ENCODE peak calls at places on chromosomes 7 and 10, in six cellular contexts. One of them, this sample, is unnamed. For H3K9me3, the result is how much of the 10 kb centered on the place peaks cover.

GRCh38 chr10:13161267-13162012 is at the start of gene MCM10:
- DNase-seq in lower lobe of right lung: peak
- DNase-seq in thyroid gland: peak
- DNase-seq in Karpas-422: peak
- DNase-seq in ascending aorta: peak
- DNase-seq in CD8-positive, alpha-beta memory T cell: peak
- DNase-seq in this sample: peak

GRCh38 chr7:106291247-106291646 is 6.5 kb upstream of the NAMPT start:
- DNase-seq in ascending aorta: no peak
- DNase-seq in Karpas-422: no peak
- DNase-seq in CD8-positive, alpha-beta memory T cell: no peak
- DNase-seq in thyroid gland: no peak
- DNase-seq in lower lobe of right lung: no peak
- DNase-seq in this sample: no peak

GRCh38 chr7:93016085-93016471 is 101.7 kb downstream of the SAMD9 start:
- DNase-seq in thyroid gland: no peak
- DNase-seq in ascending aorta: no peak
- DNase-seq in Karpas-422: no peak
- DNase-seq in lower lobe of right lung: no peak
- DNase-seq in CD8-positive, alpha-beta memory T cell: no peak
- DNase-seq in this sample: no peak

GRCh38 chr7:65251851-65252620 is 121.6 kb upstream of the ZNF92 start:
- DNase-seq in CD8-positive, alpha-beta memory T cell: peak
- DNase-seq in Karpas-422: no peak
- DNase-seq in lower lobe of right lung: peak
- DNase-seq in ascending aorta: no peak
- DNase-seq in thyroid gland: peak
- DNase-seq in this sample: peak

GRCh38 chr10:105252908-105253307 is 611.8 kb downstream of the SORCS3 start:
- DNase-seq in thyroid gland: no peak
- DNase-seq in lower lobe of right lung: no peak
- DNase-seq in ascending aorta: no peak
- DNase-seq in CD8-positive, alpha-beta memory T cell: no peak
- DNase-seq in Karpas-422: no peak
- DNase-seq in this sample: no peak

GRCh38 chr7:34059551-34059840 is 154.2 kb downstream of the BMPER start:
- DNase-seq in CD8-positive, alpha-beta memory T cell: no peak
- DNase-seq in thyroid gland: no peak
- DNase-seq in Karpas-422: no peak
- DNase-seq in ascending aorta: no peak
- DNase-seq in lower lobe of right lung: no peak
- DNase-seq in this sample: no peak

GRCh38 chr10:110864662-110865140 is 7.0 kb upstream of the PDCD4 start:
- DNase-seq in CD8-positive, alpha-beta memory T cell: peak
- DNase-seq in lower lobe of right lung: no peak
- DNase-seq in ascending aorta: no peak
- DNase-seq in Karpas-422: no peak
- DNase-seq in thyroid gland: no peak
- DNase-seq in this sample: no peak

GRCh38 chr7:23277359-23277989 is 21.7 kb upstream of the MALSU1 start:
- DNase-seq in lower lobe of right lung: no peak
- DNase-seq in Karpas-422: peak
- DNase-seq in ascending aorta: no peak
- DNase-seq in CD8-positive, alpha-beta memory T cell: peak
- DNase-seq in thyroid gland: peak
- DNase-seq in this sample: no peak

GRCh38 chr10:13829790-13830189 is 243.0 kb downstream of the PRPF18 start:
- DNase-seq in thyroid gland: no peak
- DNase-seq in ascending aorta: no peak
- DNase-seq in CD8-positive, alpha-beta memory T cell: no peak
- DNase-seq in lower lobe of right lung: no peak
- DNase-seq in Karpas-422: no peak
- DNase-seq in this sample: no peak

GRCh38 chr10:93458821-93459257 is 23.3 kb downstream of the MYOF start:
- DNase-seq in ascending aorta: peak
- DNase-seq in CD8-positive, alpha-beta memory T cell: no peak
- DNase-seq in lower lobe of right lung: peak
- DNase-seq in thyroid gland: peak
- DNase-seq in Karpas-422: no peak
- DNase-seq in this sample: no peak

GRCh38 chr10:104582604-104582951 is 58.5 kb upstream of the SORCS3 start:
- DNase-seq in ascending aorta: no peak
- DNase-seq in thyroid gland: no peak
- DNase-seq in lower lobe of right lung: no peak
- DNase-seq in Karpas-422: no peak
- DNase-seq in CD8-positive, alpha-beta memory T cell: no peak
- DNase-seq in this sample: no peak

GRCh38 chr10:18087398-18087797 is 52.8 kb upstream of the CACNB2 start:
- DNase-seq in Karpas-422: no peak
- DNase-seq in lower lobe of right lung: no peak
- DNase-seq in ascending aorta: no peak
- DNase-seq in thyroid gland: no peak
- DNase-seq in CD8-positive, alpha-beta memory T cell: no peak
- DNase-seq in this sample: no peak

GRCh38 chr10:62653254-62653653 is 151.3 kb upstream of the ADO start:
- DNase-seq in lower lobe of right lung: no peak
- DNase-seq in CD8-positive, alpha-beta memory T cell: no peak
- DNase-seq in ascending aorta: no peak
- DNase-seq in Karpas-422: peak
- DNase-seq in thyroid gland: no peak
- DNase-seq in this sample: no peak

GRCh38 chr10:47058961-47059391 is 147.7 kb downstream of the PTPN20 start:
- DNase-seq in lower lobe of right lung: no peak
- DNase-seq in CD8-positive, alpha-beta memory T cell: no peak
- DNase-seq in Karpas-422: no peak
- DNase-seq in ascending aorta: no peak
- DNase-seq in thyroid gland: no peak
- DNase-seq in this sample: no peak

GRCh38 chr7:115097175-115097671 is 175.3 kb downstream of the MDFIC start:
- DNase-seq in lower lobe of right lung: no peak
- DNase-seq in Karpas-422: no peak
- DNase-seq in CD8-positive, alpha-beta memory T cell: no peak
- DNase-seq in thyroid gland: no peak
- DNase-seq in ascending aorta: no peak
- DNase-seq in this sample: no peak

GRCh38 chr7:151086802-151087246 is 549 bp downstream of the AGAP3 start:
- DNase-seq in thyroid gland: peak
- DNase-seq in lower lobe of right lung: no peak
- DNase-seq in CD8-positive, alpha-beta memory T cell: peak
- DNase-seq in Karpas-422: no peak
- DNase-seq in ascending aorta: no peak
- DNase-seq in this sample: no peak

GRCh38 chr7:63029207-63029522 is 969.5 kb upstream of the ZNF722 start:
- DNase-seq in thyroid gland: no peak
- DNase-seq in ascending aorta: no peak
- DNase-seq in CD8-positive, alpha-beta memory T cell: no peak
- DNase-seq in lower lobe of right lung: no peak
- DNase-seq in Karpas-422: no peak
- DNase-seq in this sample: no peak
- H3K9me3 ChIP-seq in thyroid gland: under half
- H3K9me3 ChIP-seq in ascending aorta: under half
- H3K9me3 ChIP-seq in CD8-positive, alpha-beta memory T cell: under half
- H3K9me3 ChIP-seq in lower lobe of right lung: under half
- H3K9me3 ChIP-seq in Karpas-422: under half
- H3K9me3 ChIP-seq in this sample: under half

GRCh38 chr7:63044721-63045120 is 953.9 kb upstream of the ZNF722 start:
- DNase-seq in Karpas-422: no peak
- DNase-seq in ascending aorta: no peak
- DNase-seq in thyroid gland: no peak
- DNase-seq in CD8-positive, alpha-beta memory T cell: no peak
- DNase-seq in lower lobe of right lung: no peak
- DNase-seq in this sample: no peak
- H3K9me3 ChIP-seq in Karpas-422: under half
- H3K9me3 ChIP-seq in ascending aorta: under half
- H3K9me3 ChIP-seq in thyroid gland: under half
- H3K9me3 ChIP-seq in CD8-positive, alpha-beta memory T cell: under half
- H3K9me3 ChIP-seq in lower lobe of right lung: under half
- H3K9me3 ChIP-seq in this sample: under half

GRCh38 chr10:99648717-99649116 is 10.6 kb upstream of the ENTPD7 start:
- DNase-seq in CD8-positive, alpha-beta memory T cell: no peak
- DNase-seq in thyroid gland: no peak
- DNase-seq in lower lobe of right lung: no peak
- DNase-seq in Karpas-422: no peak
- DNase-seq in ascending aorta: no peak
- DNase-seq in this sample: no peak

GRCh38 chr10:99654791-99655190 is 4.5 kb upstream of the ENTPD7 start:
- DNase-seq in thyroid gland: no peak
- DNase-seq in ascending aorta: no peak
- DNase-seq in CD8-positive, alpha-beta memory T cell: no peak
- DNase-seq in lower lobe of right lung: no peak
- DNase-seq in Karpas-422: no peak
- DNase-seq in this sample: no peak

GRCh38 chr10:99654390-99654789 is 4.9 kb upstream of the ENTPD7 start:
- DNase-seq in CD8-positive, alpha-beta memory T cell: no peak
- DNase-seq in Karpas-422: no peak
- DNase-seq in thyroid gland: no peak
- DNase-seq in lower lobe of right lung: no peak
- DNase-seq in ascending aorta: no peak
- DNase-seq in this sample: no peak

GRCh38 chr10:99656199-99657064 is 2.9 kb upstream of the ENTPD7 start:
- DNase-seq in ascending aorta: no peak
- DNase-seq in lower lobe of right lung: no peak
- DNase-seq in thyroid gland: no peak
- DNase-seq in CD8-positive, alpha-beta memory T cell: no peak
- DNase-seq in Karpas-422: no peak
- DNase-seq in this sample: no peak

GRCh38 chr10:99652800-99653390 is 6.4 kb upstream of the ENTPD7 start:
- DNase-seq in Karpas-422: no peak
- DNase-seq in thyroid gland: no peak
- DNase-seq in CD8-positive, alpha-beta memory T cell: no peak
- DNase-seq in ascending aorta: no peak
- DNase-seq in lower lobe of right lung: no peak
- DNase-seq in this sample: no peak
- H3K9me3 ChIP-seq in Karpas-422: under half
- H3K9me3 ChIP-seq in thyroid gland: under half
- H3K9me3 ChIP-seq in CD8-positive, alpha-beta memory T cell: under half
- H3K9me3 ChIP-seq in ascending aorta: under half
- H3K9me3 ChIP-seq in lower lobe of right lung: under half
- H3K9me3 ChIP-seq in this sample: under half

DNA sequence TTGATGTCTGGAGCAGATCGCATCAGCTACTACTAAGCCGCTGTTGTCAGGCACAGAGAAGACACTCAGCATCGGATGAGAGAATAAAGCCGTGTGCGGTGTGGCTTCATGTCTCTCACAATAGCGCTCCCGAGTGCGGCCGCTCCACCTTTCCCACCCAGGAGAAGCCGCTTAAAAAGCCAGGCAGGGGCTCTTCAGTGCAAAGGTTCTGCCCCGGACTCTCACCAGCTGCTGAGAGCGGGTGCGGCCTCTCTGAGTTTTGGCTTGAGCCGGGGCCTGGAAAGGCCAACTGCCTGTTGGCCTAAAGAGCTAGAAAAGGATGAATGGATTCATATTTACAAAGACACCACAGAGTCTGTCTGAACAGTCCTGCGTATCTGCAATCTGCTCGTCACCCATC is 600.6 kb downstream of the DNAJB6 start:
- DNase-seq in lower lobe of right lung: no peak
- DNase-seq in ascending aorta: no peak
- DNase-seq in thyroid gland: no peak
- DNase-seq in CD8-positive, alpha-beta memory T cell: no peak
- DNase-seq in Karpas-422: no peak
- DNase-seq in this sample: no peak
- H3K9me3 ChIP-seq in lower lobe of right lung: under half
- H3K9me3 ChIP-seq in ascending aorta: under half
- H3K9me3 ChIP-seq in thyroid gland: under half
- H3K9me3 ChIP-seq in CD8-positive, alpha-beta memory T cell: under half
- H3K9me3 ChIP-seq in Karpas-422: under half
- H3K9me3 ChIP-seq in this sample: under half

This sample was measured in T-helper 17 cell.